ENCODE peak calls at places on chromosomes 7 and 10, in four cellular contexts. V is lower lobe of right lung, X is PC-3, L is colonic mucosa. B is an unnamed sample.
A peak's percentile ranks its signal among the peaks of the same experiment; 100 is the strongest.

GRCh38 chr10:83222832-83223742 is 916.2 kb upstream of the GHITM start:
- DNase-seq in V (no peak), X (no peak), L (no peak), B (no peak)

GRCh38 chr10:112335104-112335840 is 38.6 kb upstream of the ACSL5 start:
- DNase-seq in V (no peak), X (no peak), L (peak; percentile 34), B (no peak)

GRCh38 chr10:118175148-118175547 is 128.4 kb upstream of the RAB11FIP2 start:
- DNase-seq in V (no peak), X (no peak), L (no peak), B (no peak)

GRCh38 chr10:88895252-88895651 is 15.2 kb downstream of the STAMBPL1 start:
- DNase-seq in V (no peak), X (no peak), L (no peak), B (no peak)

GRCh38 chr10:87861566-87861952 is 1.8 kb downstream of the KLLN start:
- DNase-seq in V (peak; percentile 86), X (peak; percentile 84), L (peak; percentile 83), B (peak; percentile 67)

GRCh38 chr10:71621263-71621751 is 98.3 kb downstream of the C10orf105 start:
- DNase-seq in V (peak; percentile 59), X (no peak), L (no peak), B (no peak)

GRCh38 chr10:106571216-106571954 is 593.1 kb downstream of the SORCS1 start:
- DNase-seq in V (no peak), X (peak; percentile 68), L (no peak), B (peak; percentile 11)

GRCh38 chr10:121853950-121854349 is 73.9 kb downstream of the ATE1 start:
- DNase-seq in V (no peak), X (no peak), L (no peak), B (no peak)

GRCh38 chr10:31318382-31318853 is 598 bp upstream of the ZEB1 start:
- DNase-seq in V (no peak), X (peak; percentile 75), L (peak; percentile 56), B (peak; percentile 46)

GRCh38 chr7:85004402-85004801 is 182.5 kb downstream of the SEMA3D start:
- DNase-seq in V (no peak), X (no peak), L (no peak), B (peak; percentile 23)

GRCh38 chr10:79296431-79296830 is 50.8 kb upstream of the PPIF start:
- DNase-seq in V (no peak), X (no peak), L (no peak), B (no peak)

GRCh38 chr7:27329917-27330316 is 87.3 kb downstream of the EVX1 start:
- DNase-seq in V (no peak), X (peak; percentile 30), L (no peak), B (no peak)

GRCh38 chr10:96089670-96090462 is 40.2 kb upstream of the ZNF518A start:
- DNase-seq in V (peak; percentile 96), X (peak; percentile 85), L (peak; percentile 92), B (peak; percentile 93)

GRCh38 chr7:30162622-30163124 is 27.9 kb downstream of the MTURN start:
- DNase-seq in V (no peak), X (peak; percentile 72), L (no peak), B (peak; percentile 73)

GRCh38 chr7:2002561-2003450 is 229.9 kb downstream of the MAD1L1 start:
- DNase-seq in V (peak; percentile 38), X (no peak), L (no peak), B (no peak)

GRCh38 chr7:40147371-40148246 is 12.8 kb downstream of the SUGCT start:
- DNase-seq in V (no peak), X (no peak), L (no peak), B (peak; percentile 21)

GRCh38 chr10:107616463-107617131 is 452.1 kb upstream of the SORCS1 start:
- DNase-seq in V (no peak), X (no peak), L (no peak), B (no peak)

GRCh38 chr7:74097937-74098614 is 14.5 kb downstream of the LIMK1 start:
- DNase-seq in V (no peak), X (peak; percentile 84), L (peak; percentile 36), B (peak; percentile 98)

DNA sequence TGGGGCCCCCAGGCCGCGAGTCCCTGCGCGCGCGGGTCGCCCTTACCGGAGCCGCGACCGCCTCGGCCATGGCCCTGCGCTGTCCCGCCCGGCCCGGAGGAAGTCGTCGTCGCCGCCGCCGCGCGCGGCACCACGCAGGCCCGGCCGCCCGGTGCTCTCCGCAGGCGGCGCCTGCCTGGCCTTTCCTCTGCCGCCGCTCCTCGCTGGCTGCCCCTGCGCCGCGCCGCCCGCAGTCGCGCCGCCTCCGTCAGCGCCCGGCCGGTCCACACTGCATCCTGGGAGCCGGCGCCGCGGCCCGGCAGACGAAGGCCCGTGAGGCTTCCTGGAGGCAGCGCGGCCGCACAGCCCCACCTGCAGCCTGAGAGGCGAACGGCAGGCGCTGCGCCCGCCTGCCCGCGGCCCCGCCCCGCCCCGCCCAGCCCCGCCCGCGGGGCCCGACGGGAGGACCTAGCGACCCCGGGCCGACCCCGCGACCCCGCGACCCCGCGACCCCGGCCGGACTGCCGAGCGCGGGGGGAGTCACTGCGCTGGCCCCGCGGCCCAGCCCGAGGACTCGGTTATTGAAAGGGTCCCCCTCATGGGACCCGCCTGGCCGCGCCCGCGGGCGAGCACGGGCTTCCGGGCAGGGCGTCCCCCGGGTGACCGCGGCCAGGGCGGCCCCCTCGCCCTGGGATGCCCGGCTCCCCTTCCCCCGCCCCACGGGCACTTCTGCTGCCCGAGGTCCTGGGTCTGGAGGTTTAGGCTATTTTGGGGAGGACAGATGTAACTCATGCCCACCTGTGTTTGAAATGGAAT is at the start of gene ZNF746:
- DNase-seq in V (peak; percentile 92), X (peak; percentile 79), L (peak; percentile 78), B (peak; percentile 69)
- TF ChIP-seq CTCF in V (peak; percentile 37), X (peak; percentile 21), L (no peak), B (peak; percentile 58)

GRCh38 chr10:63199716-63200115 is 66.6 kb downstream of the NRBF2 start:
- DNase-seq in V (no peak), X (no peak), L (no peak), B (no peak)

GRCh38 chr10:63201118-63201517 is 68.0 kb downstream of the NRBF2 start:
- DNase-seq in V (no peak), X (no peak), L (no peak), B (no peak)

GRCh38 chr10:63197304-63198092 is 64.4 kb downstream of the NRBF2 start:
- DNase-seq in V (no peak), X (no peak), L (no peak), B (peak; percentile 56)

GRCh38 chr10:63204667-63205391 is 71.7 kb downstream of the NRBF2 start:
- DNase-seq in V (no peak), X (no peak), L (no peak), B (no peak)

GRCh38 chr10:63200416-63200815 is 67.3 kb downstream of the NRBF2 start:
- DNase-seq in V (no peak), X (no peak), L (no peak), B (no peak)
- H3K4me3 ChIP-seq in V (no peak overlapping the region), X (no peak overlapping the region), L (no peak overlapping the region), B (no peak overlapping the region)

GRCh38 chr10:1127629-1128028 is 71.4 kb downstream of the WDR37 start:
- DNase-seq in V (no peak), X (no peak), L (peak; percentile 5), B (no peak)
- H3K36me3 ChIP-seq in V (peaks cover 92% of the 10 kb centered on the region), X (no peaks in the 10 kb centered on the region), L (peaks cover 23% of the 10 kb centered on the region), B (peaks cover 51% of the 10 kb centered on the region)

GRCh38 chr7:121132940-121133339 is 144.4 kb downstream of the CPED1 start:
- DNase-seq in V (no peak), X (no peak), L (no peak), B (no peak)

GRCh38 chr7:121126201-121126600 is 137.7 kb downstream of the CPED1 start:
- DNase-seq in V (no peak), X (no peak), L (no peak), B (no peak)

GRCh38 chr7:121123028-121123427 is 134.5 kb downstream of the CPED1 start:
- DNase-seq in V (no peak), X (no peak), L (no peak), B (no peak)

GRCh38 chr7:121126801-121127534 is 138.5 kb downstream of the CPED1 start:
- DNase-seq in V (no peak), X (peak; percentile 32), L (no peak), B (no peak)
- TF ChIP-seq CTCF in V (no peak), X (peak; percentile 57), L (no peak), B (no peak)